ENCODE peak calls at places on chromosomes 16 and 17, in six cellular contexts. Q is MM.1S, F is K562, T is neural progenitor cell, N is IMR-90, B is PC-3. K is an unnamed sample.

GRCh38 chr16:66516808-66517585 is 32.9 kb downstream of the TK2 start:
- DNase-seq in Q (peak), F (peak), T (peak), N (peak), B (peak), K (peak)

GRCh38 chr16:81315271-81316175 is 761 bp downstream of the GAN start:
- DNase-seq in Q (peak), F (peak), T (peak), N (peak), B (peak), K (peak)

GRCh38 chr17:15456972-15457722 is 10.3 kb downstream of the CDRT4 start:
- DNase-seq in Q (no peak), F (no peak), T (no peak), N (peak), B (peak), K (peak)

GRCh38 chr17:37737971-37738370 is 6.9 kb downstream of the HNF1B start:
- DNase-seq in Q (no peak), F (no peak), T (no peak), N (peak), B (peak), K (peak)

GRCh38 chr16:49608801-49609200 is 235.2 kb downstream of the C16orf78 start:
- DNase-seq in Q (no peak), F (no peak), T (peak), N (peak), B (no peak), K (peak)

GRCh38 chr17:73030501-73030911 is 62.0 kb downstream of the SLC39A11 start:
- DNase-seq in Q (no peak), F (no peak), T (no peak), N (peak), B (no peak), K (peak)

GRCh38 chr16:9322735-9323134 is 231.3 kb downstream of the HAPSTR1 start:
- DNase-seq in Q (no peak), F (no peak), T (no peak), N (no peak), B (no peak), K (no peak)

GRCh38 chr17:62671553-62671952 is 44.1 kb downstream of the MRC2 start:
- DNase-seq in Q (no peak), F (peak), T (no peak), N (no peak), B (no peak), K (no peak)

GRCh38 chr17:68257924-68258323 is 10.1 kb downstream of the AMZ2 start:
- DNase-seq in Q (no peak), F (no peak), T (no peak), N (peak), B (no peak), K (no peak)

GRCh38 chr17:75604034-75604695 is 16.6 kb downstream of the MYO15B start:
- DNase-seq in Q (no peak), F (peak), T (peak), N (no peak), B (peak), K (peak)

GRCh38 chr17:73589096-73589980 is 54.9 kb downstream of the SDK2 start:
- DNase-seq in Q (no peak), F (no peak), T (peak), N (no peak), B (no peak), K (peak)

GRCh38 chr17:81020443-81020766 is 14.5 kb upstream of the BAIAP2 start:
- DNase-seq in Q (no peak), F (no peak), T (no peak), N (no peak), B (no peak), K (no peak)

GRCh38 chr17:7587831-7588230 is 2.1 kb downstream of the SOX15 start:
- DNase-seq in Q (no peak), F (peak), T (no peak), N (no peak), B (peak), K (no peak)

GRCh38 chr17:71679832-71680231 is 441.0 kb upstream of the SOX9 start:
- DNase-seq in Q (no peak), F (no peak), T (no peak), N (no peak), B (no peak), K (no peak)

GRCh38 chr16:30187556-30187865 is 4.1 kb downstream of the CORO1A start:
- DNase-seq in Q (no peak), F (no peak), T (no peak), N (no peak), B (no peak), K (no peak)
- H3K4me2 ChIP-seq in Q (peak), F (peak), T (no peak), N (no peak), B (no peak), K (no peak)

GRCh38 chr17:79988163-79988971 is 47.3 kb downstream of the TBC1D16 start:
- DNase-seq in Q (no peak), F (no peak), T (no peak), N (peak), B (peak), K (peak)
- H3K4me2 ChIP-seq in Q (no peak), F (no peak), T (no peak), N (peak), B (peak), K (peak)

GRCh38 chr17:59151007-59151406 is 4.0 kb downstream of the SKA2 start:
- DNase-seq in Q (no peak), F (no peak), T (no peak), N (peak), B (no peak), K (no peak)
- H3K4me2 ChIP-seq in Q (no peak), F (peak), T (peak), N (peak), B (peak), K (no peak)

DNA sequence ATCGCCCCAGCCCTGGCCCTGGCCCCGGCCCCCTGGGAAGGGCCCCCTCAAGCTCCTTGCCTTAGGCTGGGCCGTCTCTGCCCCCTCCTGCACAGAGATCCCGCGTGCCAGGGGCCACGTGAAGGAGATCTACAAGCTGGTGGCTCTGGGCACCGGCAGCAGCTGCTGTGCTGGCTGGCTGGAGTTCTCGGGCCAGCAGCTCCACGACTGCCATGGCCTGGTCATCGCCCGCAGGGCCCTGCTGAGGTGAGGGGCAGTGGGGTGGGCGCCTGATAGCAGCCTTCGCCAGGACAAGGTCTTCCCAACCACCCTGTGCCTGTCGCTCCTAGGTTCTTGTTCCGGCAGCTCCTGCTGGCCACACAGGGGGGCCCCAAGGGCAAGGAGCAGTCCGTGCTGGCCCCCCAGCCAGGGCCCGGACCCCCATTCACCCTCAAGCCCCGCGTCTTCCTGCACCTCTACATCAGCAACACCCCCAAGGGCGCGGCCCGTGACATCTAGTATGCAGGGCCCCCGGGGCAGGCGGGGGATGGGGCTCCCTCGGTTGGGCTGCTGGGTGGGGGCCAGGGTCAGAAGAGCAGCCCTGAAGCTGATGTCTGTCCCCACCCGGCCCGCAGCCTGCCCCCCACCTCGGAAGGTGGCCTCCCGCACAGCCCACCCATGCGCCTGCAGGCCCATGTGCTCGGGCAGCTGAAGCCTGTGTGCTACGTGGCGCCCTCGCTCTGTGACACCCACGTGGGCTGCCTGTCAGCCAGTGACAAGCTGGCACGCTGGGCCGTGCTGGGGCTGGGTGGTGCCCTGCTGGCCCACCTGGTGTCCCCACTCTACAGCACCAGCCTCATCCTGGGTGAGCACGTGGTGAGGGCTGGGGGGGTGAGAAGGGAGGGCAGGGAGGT is 4.5 kb downstream of the ADAD2 start:
- DNase-seq in Q (no peak), F (no peak), T (no peak), N (no peak), B (no peak), K (no peak)
- H3K4me2 ChIP-seq in Q (no peak), F (no peak), T (no peak), N (no peak), B (no peak), K (no peak)

DNA sequence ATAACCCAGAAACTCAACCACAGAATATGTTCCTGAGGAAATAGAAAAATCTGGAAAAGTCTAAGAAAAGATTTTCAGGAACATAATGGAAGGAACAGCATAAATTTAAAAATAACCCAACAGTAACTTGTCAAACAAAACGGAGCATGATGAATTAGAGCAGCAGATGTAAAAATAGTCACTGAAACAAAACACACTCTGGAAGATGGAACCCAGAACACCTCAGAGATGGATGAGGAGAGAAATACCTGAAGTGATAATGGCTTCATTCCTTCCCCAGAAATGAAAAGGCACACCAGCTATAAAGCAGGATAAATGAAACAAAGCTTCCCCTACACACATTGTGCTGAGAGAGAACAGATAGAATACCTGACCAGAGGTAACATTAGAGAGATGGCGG is 6.3 kb downstream of the TK1 start:
- DNase-seq in Q (no peak), F (no peak), T (no peak), N (no peak), B (no peak), K (no peak)
- H3K4me2 ChIP-seq in Q (peak), F (no peak), T (no peak), N (peak), B (no peak), K (no peak)